ENCODE peak calls at places on chromosomes 7 and 10, in nine cellular contexts. N is neuronal stem cell, X is IMR-90, H is Peyer's patch, M is ovary, Y is thoracic aorta, W is heart right ventricle, Q is body of pancreas, U is HCT116. O is an unnamed sample. For H3K9me3, H3K4me1 and H3K27me3, the result is how much of the 10 kb centered on the place peaks cover.

GRCh38 chr7:130292682-130293257 is at the start of gene CPA4:
- DNase-seq in N (no peak), Y (peak), X (peak), Q (peak), W (no peak), U (peak), H (no peak), M (no peak), O (no peak)

GRCh38 chr7:100576384-100576993 is 2.8 kb upstream of the SAP25 start:
- DNase-seq in Y (no peak), U (no peak), W (no peak), X (no peak), Q (no peak), M (no peak), N (no peak), H (no peak), O (no peak)

GRCh38 chr10:114603943-114604342 is 54.1 kb downstream of the ABLIM1 start:
- DNase-seq in M (no peak), Y (no peak), H (no peak), U (no peak), Q (no peak), X (no peak), W (no peak), N (no peak), O (no peak)

GRCh38 chr10:29861811-29862505 is 197.4 kb downstream of the JCAD start:
- DNase-seq in W (no peak), N (no peak), Q (no peak), Y (no peak), M (no peak), X (no peak), U (no peak), H (no peak), O (no peak)

GRCh38 chr10:84391326-84391725 is 62.9 kb downstream of the CCSER2 start:
- DNase-seq in X (peak), Y (no peak), H (no peak), W (no peak), M (no peak), N (no peak), U (no peak), Q (no peak), O (no peak)

GRCh38 chr7:149285581-149285975 is 23.6 kb downstream of the ZNF783 start:
- DNase-seq in W (no peak), Y (no peak), X (peak), M (peak), N (no peak), U (no peak), Q (no peak), H (peak), O (no peak)

GRCh38 chr10:106175760-106176377 is 988.6 kb downstream of the SORCS1 start:
- DNase-seq in H (no peak), Q (peak), N (no peak), X (no peak), W (no peak), M (no peak), Y (no peak), U (no peak), O (no peak)

GRCh38 chr10:14904316-14904732 is 25.7 kb downstream of the SUV39H2 start:
- DNase-seq in N (no peak), U (peak), Y (no peak), Q (peak), X (peak), M (no peak), W (no peak), H (no peak), O (no peak)

GRCh38 chr7:958221-959200 is 4.0 kb upstream of the ADAP1 start:
- DNase-seq in X (no peak), H (no peak), N (no peak), M (no peak), U (no peak), W (no peak), Y (no peak), Q (no peak), O (no peak)

GRCh38 chr10:132050191-132050590 is 15.6 kb upstream of the JAKMIP3 start:
- DNase-seq in N (no peak), H (no peak), W (no peak), Y (no peak), X (no peak), U (no peak), M (no peak), Q (no peak), O (no peak)

GRCh38 chr7:134420509-134421125 is 38.3 kb downstream of the AKR1B1 start:
- DNase-seq in Q (peak), H (peak), U (peak), M (no peak), X (peak), Y (no peak), N (peak), W (no peak), O (no peak)

GRCh38 chr10:122515588-122516231 is 44.8 kb upstream of the DMBT1 start:
- DNase-seq in Y (no peak), H (peak), Q (no peak), U (no peak), M (no peak), X (peak), W (peak), N (no peak), O (peak)

GRCh38 chr7:128792471-128793183 is 859 bp downstream of the CCDC136 start:
- DNase-seq in W (no peak), Y (no peak), Q (no peak), X (no peak), N (no peak), H (no peak), U (no peak), M (no peak), O (no peak)

GRCh38 chr7:103887853-103888602 is 101.4 kb downstream of the RELN start:
- DNase-seq in Y (no peak), N (no peak), W (no peak), M (no peak), U (no peak), X (peak), H (no peak), Q (no peak), O (no peak)

GRCh38 chr10:43888551-43888950 is 239.9 kb upstream of the ZNF32 start:
- DNase-seq in W (no peak), H (no peak), Q (no peak), M (no peak), Y (no peak), X (peak), U (no peak), N (no peak), O (no peak)

GRCh38 chr7:28179081-28180030 is 1.2 kb downstream of the JAZF1 start:
- DNase-seq in X (no peak), U (no peak), Y (no peak), W (peak), Q (peak), M (peak), N (peak), H (peak), O (peak)

GRCh38 chr7:84060760-84061261 is 133.8 kb downstream of the SEMA3A start:
- DNase-seq in H (no peak), Y (no peak), W (no peak), M (no peak), X (peak), U (no peak), Q (no peak), N (no peak), O (no peak)

GRCh38 chr10:97127507-97127906 is 58.3 kb downstream of the SLIT1 start:
- DNase-seq in U (no peak), W (no peak), X (no peak), H (no peak), Y (no peak), N (no peak), Q (no peak), M (no peak), O (no peak)

GRCh38 chr10:101218423-101219136 is 10.7 kb downstream of the LBX1 start:
- DNase-seq in Y (no peak), Q (no peak), U (no peak), N (no peak), X (no peak), W (no peak), M (no peak), H (no peak), O (no peak)

GRCh38 chr10:6988654-6989053 is 408.6 kb upstream of the PRKCQ start:
- DNase-seq in Y (no peak), M (no peak), W (no peak), N (no peak), Q (no peak), H (no peak), U (no peak), X (no peak), O (no peak)

GRCh38 chr7:137091396-137091795 is 222.9 kb downstream of the CHRM2 start:
- DNase-seq in X (no peak), N (peak), Q (no peak), W (no peak), U (no peak), Y (no peak), M (no peak), H (no peak), O (no peak)

GRCh38 chr10:794382-794956 is 105.0 kb upstream of the DIP2C start:
- DNase-seq in M (no peak), N (no peak), Q (no peak), U (no peak), Y (no peak), X (peak), W (no peak), H (peak), O (no peak)

GRCh38 chr7:126177779-126178178 is 1075.0 kb downstream of the GRM8 start:
- DNase-seq in W (no peak), M (no peak), X (no peak), Q (no peak), N (no peak), U (no peak), H (no peak), Y (no peak), O (no peak)

GRCh38 chr7:1567893-1568292 is 1.9 kb downstream of the PSMG3 start:
- DNase-seq in X (peak), H (no peak), W (no peak), U (no peak), M (no peak), Y (no peak), N (no peak), Q (no peak), O (no peak)

GRCh38 chr10:91296471-91296870 is 76.0 kb downstream of the PCGF5 start:
- DNase-seq in H (no peak), N (no peak), Q (no peak), W (no peak), M (no peak), Y (no peak), X (no peak), U (peak), O (no peak)

GRCh38 chr7:21746949-21747348 is 198.8 kb downstream of the CDCA7L start:
- DNase-seq in Q (no peak), Y (no peak), X (no peak), W (no peak), H (no peak), U (no peak), M (no peak), N (no peak), O (no peak)

GRCh38 chr7:56033671-56034432 is 17.4 kb downstream of the PSPH start:
- DNase-seq in Y (no peak), X (peak), H (peak), Q (peak), N (peak), M (peak), W (peak), U (peak), O (peak)

GRCh38 chr10:102435098-102435497 is 2.7 kb upstream of the CUEDC2 start:
- DNase-seq in N (no peak), U (no peak), M (no peak), W (no peak), Y (no peak), Q (no peak), X (no peak), H (no peak), O (no peak)

GRCh38 chr7:17448479-17449423 is 150.3 kb downstream of the AHR start:
- DNase-seq in Q (no peak), U (no peak), X (peak), H (no peak), M (no peak), Y (no peak), N (no peak), W (no peak), O (no peak)

GRCh38 chr7:158035343-158035742 is 552.3 kb downstream of the PTPRN2 start:
- DNase-seq in X (no peak), M (no peak), Q (no peak), W (no peak), H (no peak), N (no peak), U (no peak), Y (no peak), O (no peak)
- H3K9me3 ChIP-seq in X (under half), M (under half), Q (under half), W (under half), H (under half), N (under half), U (under half), Y (under half), O (under half)

DNA sequence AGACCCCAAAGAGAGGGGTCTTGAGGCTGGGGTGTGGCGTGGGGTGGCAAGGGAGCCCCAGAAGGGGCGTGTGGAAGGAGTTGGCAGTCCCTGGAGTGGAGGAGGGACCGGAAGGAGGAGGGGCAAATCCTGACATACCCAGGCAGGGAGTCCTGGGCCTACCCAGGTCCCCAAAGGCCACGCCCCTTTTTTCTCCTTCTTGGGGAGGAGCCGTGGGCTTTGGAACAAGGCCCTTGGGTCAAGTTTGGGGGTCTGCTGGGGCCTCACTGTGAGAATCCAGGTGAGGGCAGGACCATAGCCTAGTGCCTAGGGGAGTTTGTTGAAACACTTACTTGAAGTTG is 1.2 kb upstream of the SMARCD3 start:
- DNase-seq in W (peak), X (peak), M (peak), Q (peak), H (no peak), U (peak), Y (no peak), N (peak), O (no peak)
- H3K4me1 ChIP-seq in W (half or more), X (under half), M (under half), Q (half or more), H (under half), U (half or more), Y (under half), N (under half), O (under half)

DNA sequence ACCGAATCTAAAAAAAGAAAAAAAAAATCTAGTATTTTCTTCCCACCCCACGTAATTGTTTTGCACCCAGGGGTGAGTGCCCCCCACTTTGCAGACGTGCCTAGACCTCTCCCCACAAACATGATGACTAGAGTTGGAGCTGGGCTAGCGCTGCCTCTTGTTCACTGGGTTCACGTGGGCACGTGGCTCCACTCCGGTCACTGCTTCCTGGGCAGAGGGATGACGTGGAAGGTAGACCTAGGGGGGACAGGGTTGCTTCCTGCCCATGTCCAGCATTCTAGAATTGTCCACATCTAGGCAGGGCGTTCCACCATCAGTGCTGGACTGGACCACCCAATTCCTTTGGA is 861 bp upstream of the LIMK1 start:
- DNase-seq in Q (no peak), U (no peak), X (no peak), H (no peak), W (no peak), Y (no peak), M (no peak), N (no peak), O (no peak)
- H3K27me3 ChIP-seq in Q (under half), U (under half), X (under half), H (under half), W (under half), Y (under half), M (under half), N (under half), O (under half)

GRCh38 chr7:4439444-4439843 is 242.7 kb upstream of the FOXK1 start:
- DNase-seq in N (no peak), Q (no peak), H (no peak), M (no peak), X (no peak), W (no peak), U (no peak), Y (no peak), O (no peak)
- H3K9me3 ChIP-seq in N (under half), Q (under half), H (under half), M (under half), X (under half), W (under half), U (under half), Y (under half), O (under half)

GRCh38 chr10:12448729-12449391 is 99.5 kb downstream of the CAMK1D start:
- DNase-seq in H (peak), M (peak), Q (peak), U (peak), Y (no peak), N (no peak), X (peak), W (no peak), O (peak)
- H3K4me1 ChIP-seq in H (under half), M (under half), Q (under half), U (under half), Y (under half), N (under half), X (under half), W (under half), O (under half)

GRCh38 chr7:69608049-69608448 is 9.8 kb downstream of the AUTS2 start:
- DNase-seq in Y (no peak), Q (no peak), N (no peak), H (no peak), U (no peak), W (no peak), M (no peak), X (no peak), O (no peak)
- H3K27me3 ChIP-seq in Y (under half), Q (under half), N (half or more), H (under half), U (under half), W (under half), M (under half), X (under half), O (under half)

GRCh38 chr7:159227433-159227832 is 82.8 kb upstream of the VIPR2 start:
- DNase-seq in X (no peak), W (no peak), H (no peak), Y (no peak), Q (no peak), N (no peak), M (no peak), U (no peak), O (no peak)
- H3K9me3 ChIP-seq in X (under half), W (under half), H (under half), Y (under half), Q (under half), N (under half), M (under half), U (under half), O (under half)